ENCODE peak calls at places on chromosomes 6 and 20, in six cellular contexts. One of them, this sample, is unnamed.

GRCh38 chr6:20569000-20569610 is 34.8 kb downstream of the CDKAL1 start:
- DNase-seq in BE2C: no peak
- DNase-seq in cardiac muscle cell: no peak
- DNase-seq in choroid plexus epithelial cell: no peak
- DNase-seq in left cardiac atrium: no peak
- DNase-seq in progenitor cell of endocrine pancreas: no peak
- DNase-seq in this sample: no peak

GRCh38 chr6:137430954-137431353 is 63.2 kb downstream of the OLIG3 start:
- DNase-seq in BE2C: no peak
- DNase-seq in cardiac muscle cell: no peak
- DNase-seq in choroid plexus epithelial cell: no peak
- DNase-seq in left cardiac atrium: no peak
- DNase-seq in progenitor cell of endocrine pancreas: no peak
- DNase-seq in this sample: no peak

GRCh38 chr6:44508646-44509045 is 121.1 kb downstream of the CDC5L start:
- DNase-seq in BE2C: no peak
- DNase-seq in cardiac muscle cell: no peak
- DNase-seq in choroid plexus epithelial cell: peak; percentile 30
- DNase-seq in left cardiac atrium: no peak
- DNase-seq in progenitor cell of endocrine pancreas: no peak
- DNase-seq in this sample: no peak

GRCh38 chr20:35698298-35699126 is 640 bp downstream of the NFS1 start:
- DNase-seq in BE2C: peak; percentile 43
- DNase-seq in cardiac muscle cell: peak; percentile 23
- DNase-seq in choroid plexus epithelial cell: no peak
- DNase-seq in left cardiac atrium: no peak
- DNase-seq in progenitor cell of endocrine pancreas: no peak
- DNase-seq in this sample: peak; percentile 21

GRCh38 chr6:107642348-107643347 is 152.7 kb downstream of the SOBP start:
- DNase-seq in BE2C: no peak
- DNase-seq in cardiac muscle cell: no peak
- DNase-seq in choroid plexus epithelial cell: no peak
- DNase-seq in left cardiac atrium: no peak
- DNase-seq in progenitor cell of endocrine pancreas: no peak
- DNase-seq in this sample: no peak

GRCh38 chr6:27672113-27672799 is 199.4 kb upstream of the ZNF184 start:
- DNase-seq in BE2C: peak; percentile 81
- DNase-seq in cardiac muscle cell: peak; percentile 62
- DNase-seq in choroid plexus epithelial cell: peak; percentile 73
- DNase-seq in left cardiac atrium: no peak
- DNase-seq in progenitor cell of endocrine pancreas: no peak
- DNase-seq in this sample: peak; percentile 37

GRCh38 chr6:158828807-158829206 is 9.6 kb upstream of the EZR start:
- DNase-seq in BE2C: no peak
- DNase-seq in cardiac muscle cell: no peak
- DNase-seq in choroid plexus epithelial cell: no peak
- DNase-seq in left cardiac atrium: no peak
- DNase-seq in progenitor cell of endocrine pancreas: no peak
- DNase-seq in this sample: no peak

GRCh38 chr20:25471020-25471419 is 63.5 kb downstream of the GINS1 start:
- DNase-seq in BE2C: no peak
- DNase-seq in cardiac muscle cell: no peak
- DNase-seq in choroid plexus epithelial cell: no peak
- DNase-seq in left cardiac atrium: no peak
- DNase-seq in progenitor cell of endocrine pancreas: no peak
- DNase-seq in this sample: no peak

GRCh38 chr6:26157150-26157837 is 70.1 kb downstream of the HFE start:
- DNase-seq in BE2C: peak; percentile 82
- DNase-seq in cardiac muscle cell: peak; percentile 65
- DNase-seq in choroid plexus epithelial cell: no peak
- DNase-seq in left cardiac atrium: peak; percentile 69
- DNase-seq in progenitor cell of endocrine pancreas: peak; percentile 42
- DNase-seq in this sample: peak; percentile 45

GRCh38 chr6:110158479-110158878 is 21.0 kb downstream of the WASF1 start:
- DNase-seq in BE2C: no peak
- DNase-seq in cardiac muscle cell: no peak
- DNase-seq in choroid plexus epithelial cell: peak; percentile 27
- DNase-seq in left cardiac atrium: no peak
- DNase-seq in progenitor cell of endocrine pancreas: no peak
- DNase-seq in this sample: no peak

GRCh38 chr20:2799688-2800589 is 488 bp downstream of the CPXM1 start:
- DNase-seq in BE2C: no peak
- DNase-seq in cardiac muscle cell: peak; percentile 48
- DNase-seq in choroid plexus epithelial cell: no peak
- DNase-seq in left cardiac atrium: no peak
- DNase-seq in progenitor cell of endocrine pancreas: no peak
- DNase-seq in this sample: peak; percentile 22

GRCh38 chr6:85166106-85166505 is 283.8 kb upstream of the NT5E start:
- DNase-seq in BE2C: no peak
- DNase-seq in cardiac muscle cell: no peak
- DNase-seq in choroid plexus epithelial cell: no peak
- DNase-seq in left cardiac atrium: no peak
- DNase-seq in progenitor cell of endocrine pancreas: no peak
- DNase-seq in this sample: peak; percentile 64

GRCh38 chr6:31620586-31621319 is at the start of gene PRRC2A:
- DNase-seq in BE2C: peak; percentile 96
- DNase-seq in cardiac muscle cell: no peak
- DNase-seq in choroid plexus epithelial cell: peak; percentile 57
- DNase-seq in left cardiac atrium: peak; percentile 86
- DNase-seq in progenitor cell of endocrine pancreas: peak; percentile 91
- DNase-seq in this sample: no peak

GRCh38 chr6:130129781-130130246 is 92.9 kb downstream of the SAMD3 start:
- DNase-seq in BE2C: no peak
- DNase-seq in cardiac muscle cell: no peak
- DNase-seq in choroid plexus epithelial cell: peak; percentile 35
- DNase-seq in left cardiac atrium: no peak
- DNase-seq in progenitor cell of endocrine pancreas: no peak
- DNase-seq in this sample: peak; percentile 82

GRCh38 chr6:87181903-87182302 is 26.5 kb downstream of the ZNF292 start:
- DNase-seq in BE2C: no peak
- DNase-seq in cardiac muscle cell: no peak
- DNase-seq in choroid plexus epithelial cell: no peak
- DNase-seq in left cardiac atrium: no peak
- DNase-seq in progenitor cell of endocrine pancreas: no peak
- DNase-seq in this sample: no peak

GRCh38 chr20:50308513-50309279 is 118.1 kb downstream of the CEBPB start:
- DNase-seq in BE2C: peak; percentile 89
- DNase-seq in cardiac muscle cell: peak; percentile 99
- DNase-seq in choroid plexus epithelial cell: peak; percentile 96
- DNase-seq in left cardiac atrium: peak; percentile 93
- DNase-seq in progenitor cell of endocrine pancreas: no peak
- DNase-seq in this sample: peak; percentile 87

GRCh38 chr20:6718660-6719059 is 48.8 kb upstream of the BMP2 start:
- DNase-seq in BE2C: no peak
- DNase-seq in cardiac muscle cell: no peak
- DNase-seq in choroid plexus epithelial cell: peak; percentile 8
- DNase-seq in left cardiac atrium: no peak
- DNase-seq in progenitor cell of endocrine pancreas: no peak
- DNase-seq in this sample: peak; percentile 24

GRCh38 chr6:1746919-1747460 is 137.3 kb downstream of the FOXC1 start:
- DNase-seq in BE2C: no peak
- DNase-seq in cardiac muscle cell: no peak
- DNase-seq in choroid plexus epithelial cell: no peak
- DNase-seq in left cardiac atrium: no peak
- DNase-seq in progenitor cell of endocrine pancreas: no peak
- DNase-seq in this sample: no peak

GRCh38 chr6:85772641-85773040 is 130.0 kb upstream of the SYNCRIP start:
- DNase-seq in BE2C: no peak
- DNase-seq in cardiac muscle cell: no peak
- DNase-seq in choroid plexus epithelial cell: no peak
- DNase-seq in left cardiac atrium: no peak
- DNase-seq in progenitor cell of endocrine pancreas: no peak
- DNase-seq in this sample: no peak

GRCh38 chr6:154277578-154278128 is 79.0 kb downstream of the IPCEF1 start:
- DNase-seq in BE2C: no peak
- DNase-seq in cardiac muscle cell: no peak
- DNase-seq in choroid plexus epithelial cell: no peak
- DNase-seq in left cardiac atrium: no peak
- DNase-seq in progenitor cell of endocrine pancreas: no peak
- DNase-seq in this sample: no peak

GRCh38 chr6:148530394-148530923 is 187.8 kb downstream of the SASH1 start:
- DNase-seq in BE2C: no peak
- DNase-seq in cardiac muscle cell: peak; percentile 78
- DNase-seq in choroid plexus epithelial cell: peak; percentile 84
- DNase-seq in left cardiac atrium: no peak
- DNase-seq in progenitor cell of endocrine pancreas: no peak
- DNase-seq in this sample: peak; percentile 83

GRCh38 chr20:57794600-57795346 is 85.0 kb upstream of the PMEPA1 start:
- DNase-seq in BE2C: no peak
- DNase-seq in cardiac muscle cell: no peak
- DNase-seq in choroid plexus epithelial cell: peak; percentile 7
- DNase-seq in left cardiac atrium: no peak
- DNase-seq in progenitor cell of endocrine pancreas: no peak
- DNase-seq in this sample: no peak

This sample was measured in lung microvascular endothelial cell.